ENCODE peak calls at places on chromosomes 5 and 9, in ten cellular contexts. Q, M, W, K, U, O, A, X, G and L are unnamed samples.

GRCh38 chr5:72552041-72552557 is 44.9 kb upstream of the ZNF366 start:
- DNase-seq in Q (no peak), M (peak), W (peak), K (no peak), U (no peak), O (no peak), A (peak), X (peak), G (peak), L (peak)

GRCh38 chr5:31963961-31964360 is 210.2 kb downstream of the GOLPH3 start:
- DNase-seq in Q (no peak), M (peak), W (no peak), K (no peak), U (no peak), O (no peak), A (no peak), X (no peak), G (peak), L (no peak)

GRCh38 chr5:135377751-135378680 is 21.0 kb downstream of the MACROH2A1 start:
- DNase-seq in Q (no peak), M (peak), W (no peak), K (no peak), U (no peak), O (no peak), A (no peak), X (no peak), G (no peak), L (no peak)

GRCh38 chr9:104075801-104076753 is 18.0 kb upstream of the SMC2 start:
- DNase-seq in Q (no peak), M (peak), W (peak), K (no peak), U (no peak), O (no peak), A (peak), X (peak), G (peak), L (peak)

GRCh38 chr9:106892632-106893031 is 29.7 kb downstream of the ZNF462 start:
- DNase-seq in Q (peak), M (peak), W (peak), K (peak), U (peak), O (peak), A (peak), X (peak), G (peak), L (peak)

GRCh38 chr9:27292646-27293045 is 4.3 kb downstream of the EQTN start:
- DNase-seq in Q (no peak), M (no peak), W (peak), K (no peak), U (no peak), O (no peak), A (peak), X (no peak), G (no peak), L (peak)

GRCh38 chr5:103474671-103475070 is 87.9 kb downstream of the NUDT12 start:
- DNase-seq in Q (no peak), M (no peak), W (peak), K (no peak), U (no peak), O (no peak), A (no peak), X (no peak), G (no peak), L (no peak)

GRCh38 chr5:53373420-53374188 is 106.8 kb upstream of the FST start:
- DNase-seq in Q (no peak), M (peak), W (no peak), K (no peak), U (no peak), O (no peak), A (peak), X (no peak), G (no peak), L (no peak)

GRCh38 chr5:125326114-125326513 is 579.7 kb upstream of the ZNF608 start:
- DNase-seq in Q (no peak), M (peak), W (peak), K (no peak), U (no peak), O (no peak), A (peak), X (peak), G (peak), L (no peak)

GRCh38 chr5:157918811-157919742 is 60.1 kb upstream of the CLINT1 start:
- DNase-seq in Q (no peak), M (peak), W (peak), K (no peak), U (no peak), O (no peak), A (no peak), X (no peak), G (no peak), L (no peak)

GRCh38 chr9:127972316-127972871 is 8.4 kb downstream of the EEIG1 start:
- DNase-seq in Q (no peak), M (no peak), W (no peak), K (no peak), U (peak), O (no peak), A (no peak), X (no peak), G (no peak), L (no peak)

GRCh38 chr9:138022121-138022741 is 144.6 kb downstream of the CACNA1B start:
- DNase-seq in Q (no peak), M (no peak), W (peak), K (peak), U (peak), O (no peak), A (no peak), X (no peak), G (no peak), L (no peak)
- TF ChIP-seq CTCF in Q (peak), M (peak), W (peak), K (peak), U (peak), O (no peak), A (no peak), X (no peak), G (no peak), L (no peak)

GRCh38 chr5:14231888-14232287 is 88.7 kb downstream of the TRIO start:
- DNase-seq in Q (no peak), M (no peak), W (no peak), K (no peak), U (no peak), O (no peak), A (no peak), X (no peak), G (no peak), L (no peak)
- TF ChIP-seq CTCF in Q (no peak), M (no peak), W (no peak), K (no peak), U (no peak), O (no peak), A (no peak), X (no peak), G (no peak), L (no peak)

DNA sequence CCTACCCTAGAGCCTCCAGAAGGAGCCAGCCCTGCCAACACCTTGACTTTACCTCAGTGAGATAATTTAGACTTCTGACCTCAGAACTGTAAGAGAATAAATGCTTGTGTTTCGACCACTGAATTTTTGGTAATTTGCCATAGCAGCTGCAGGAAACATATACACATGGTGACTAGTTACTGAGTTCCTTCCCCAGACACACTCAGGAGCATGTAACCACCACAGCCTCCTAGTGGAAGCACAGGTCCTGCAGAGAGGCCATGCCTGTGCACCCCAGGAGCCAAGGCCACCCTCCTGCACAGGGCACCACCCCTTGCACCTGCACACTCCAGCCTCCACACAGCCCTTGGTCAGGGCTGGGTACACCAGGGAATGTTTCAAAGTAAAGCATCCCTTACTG is 7.6 kb upstream of the CAMSAP1 start:
- DNase-seq in Q (no peak), M (no peak), W (peak), K (no peak), U (no peak), O (no peak), A (peak), X (peak), G (no peak), L (no peak)
- TF ChIP-seq CTCF in Q (no peak), M (no peak), W (peak), K (no peak), U (no peak), O (no peak), A (peak), X (no peak), G (no peak), L (no peak)

DNA sequence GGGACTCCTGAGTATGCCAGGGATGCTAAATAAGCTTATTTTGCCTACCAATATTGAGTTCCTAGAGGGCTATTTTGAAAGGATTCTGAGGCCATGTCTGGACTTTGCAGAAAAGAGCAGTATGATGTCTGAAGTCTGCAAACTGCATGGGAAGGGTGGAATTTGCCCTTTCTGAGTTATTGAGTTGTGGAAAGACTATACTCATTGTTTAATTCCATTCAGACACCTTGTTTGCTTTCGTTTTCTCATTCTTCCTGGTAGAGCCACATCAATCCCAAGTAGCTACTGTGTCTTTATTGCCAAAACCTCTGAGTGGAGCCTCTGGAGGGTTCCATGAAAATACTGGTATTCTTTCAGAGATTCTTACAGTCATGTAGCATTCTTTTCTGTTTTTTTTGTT is 50.9 kb upstream of the PPP1R2B start:
- DNase-seq in Q (no peak), M (no peak), W (no peak), K (no peak), U (no peak), O (no peak), A (no peak), X (no peak), G (no peak), L (no peak)
- TF ChIP-seq CTCF in Q (no peak), M (no peak), W (no peak), K (no peak), U (no peak), O (no peak), A (no peak), X (no peak), G (no peak), L (no peak)

GRCh38 chr9:75709698-75710097 is 180.8 kb upstream of the PCSK5 start:
- DNase-seq in Q (no peak), M (no peak), W (no peak), K (no peak), U (no peak), O (no peak), A (no peak), X (no peak), G (no peak), L (no peak)
- TF ChIP-seq CTCF in Q (no peak), M (no peak), W (no peak), K (no peak), U (no peak), O (no peak), A (no peak), X (no peak), G (no peak), L (no peak)

GRCh38 chr5:77309140-77309539 is 98.7 kb downstream of the PDE8B start:
- DNase-seq in Q (no peak), M (no peak), W (no peak), K (no peak), U (no peak), O (no peak), A (no peak), X (no peak), G (no peak), L (no peak)

GRCh38 chr5:77312411-77312810 is 101.9 kb downstream of the PDE8B start:
- DNase-seq in Q (no peak), M (peak), W (peak), K (no peak), U (no peak), O (no peak), A (peak), X (peak), G (peak), L (peak)

GRCh38 chr5:77308154-77308960 is 97.9 kb downstream of the PDE8B start:
- DNase-seq in Q (no peak), M (no peak), W (peak), K (peak), U (peak), O (no peak), A (no peak), X (no peak), G (no peak), L (no peak)

GRCh38 chr5:77310494-77311216 is 100.2 kb downstream of the PDE8B start:
- DNase-seq in Q (no peak), M (no peak), W (no peak), K (no peak), U (no peak), O (no peak), A (no peak), X (no peak), G (no peak), L (no peak)

GRCh38 chr5:77311217-77311571 is 100.7 kb downstream of the PDE8B start:
- DNase-seq in Q (no peak), M (no peak), W (peak), K (no peak), U (no peak), O (no peak), A (peak), X (no peak), G (no peak), L (no peak)
- TF ChIP-seq CTCF in Q (no peak), M (no peak), W (no peak), K (no peak), U (no peak), O (no peak), A (no peak), X (no peak), G (no peak), L (no peak)

GRCh38 chr9:84238652-84239051 is 101.9 kb downstream of the SLC28A3 start:
- DNase-seq in Q (no peak), M (peak), W (peak), K (no peak), U (no peak), O (no peak), A (no peak), X (no peak), G (no peak), L (no peak)
- TF ChIP-seq CTCF in Q (peak), M (peak), W (peak), K (no peak), U (peak), O (no peak), A (peak), X (peak), G (no peak), L (no peak)

GRCh38 chr5:98750693-98751092 is 22.8 kb upstream of the RGMB start:
- DNase-seq in Q (no peak), M (peak), W (peak), K (no peak), U (peak), O (no peak), A (no peak), X (no peak), G (no peak), L (no peak)
- TF ChIP-seq CTCF in Q (peak), M (peak), W (peak), K (peak), U (peak), O (no peak), A (peak), X (no peak), G (peak), L (no peak)

GRCh38 chr9:92254401-92255337 is 38.8 kb downstream of the IARS1 start:
- DNase-seq in Q (no peak), M (no peak), W (no peak), K (no peak), U (no peak), O (no peak), A (no peak), X (no peak), G (no peak), L (no peak)
- TF ChIP-seq CTCF in Q (no peak), M (no peak), W (peak), K (no peak), U (no peak), O (no peak), A (no peak), X (no peak), G (no peak), L (no peak)